ENCODE peak calls at places on chromosomes 16 and 17, in nine cellular contexts. H is esophagus muscularis mucosa, Q is A549, O is adipocyte, L is upper lobe of right lung, J is NT2/D1, X is body of pancreas, C is suprapubic skin, G is heart left ventricle. Y is an unnamed sample. For H3K4me1, the result is how much of the 10 kb centered on the place peaks cover.

GRCh38 chr17:59786213-59786535 is 78.7 kb downstream of the VMP1 start:
- DNase-seq in C (no peak), J (no peak), H (no peak), L (no peak), G (no peak), Q (no peak), X (no peak), O (no peak), Y (no peak)

GRCh38 chr16:70157477-70158260 is 15.9 kb upstream of the CLEC18C start:
- DNase-seq in X (no peak), C (no peak), G (no peak), J (no peak), O (no peak), L (no peak), Q (no peak), H (peak), Y (no peak)

GRCh38 chr16:9092282-9092962 is 978 bp downstream of the HAPSTR1 start:
- DNase-seq in O (peak), C (peak), L (peak), X (peak), H (no peak), J (no peak), G (peak), Q (peak), Y (peak)

GRCh38 chr17:65564793-65565192 is 3.3 kb upstream of the AXIN2 start:
- DNase-seq in O (peak), X (peak), G (no peak), Q (no peak), L (no peak), J (no peak), C (no peak), H (no peak), Y (no peak)

GRCh38 chr16:10566613-10567012 is 13.8 kb downstream of the EMP2 start:
- DNase-seq in X (no peak), H (no peak), J (no peak), L (no peak), C (no peak), Q (no peak), G (no peak), O (no peak), Y (no peak)

GRCh38 chr16:59259074-59259963 is 525.2 kb upstream of the GOT2 start:
- DNase-seq in J (no peak), Q (no peak), O (no peak), L (no peak), H (no peak), X (no peak), G (no peak), C (no peak), Y (no peak)

GRCh38 chr17:2402517-2402916 is 1.7 kb upstream of the MNT start:
- DNase-seq in C (peak), Q (no peak), L (no peak), O (no peak), G (peak), X (no peak), J (no peak), H (no peak), Y (no peak)

GRCh38 chr17:32536736-32537646 is 50.2 kb downstream of the CDK5R1 start:
- DNase-seq in L (no peak), C (no peak), O (peak), G (no peak), X (no peak), H (no peak), Q (no peak), J (no peak), Y (no peak)

GRCh38 chr17:17706140-17707060 is 25.1 kb downstream of the RAI1 start:
- DNase-seq in C (no peak), H (no peak), L (no peak), Q (no peak), G (no peak), J (no peak), O (peak), X (no peak), Y (no peak)

GRCh38 chr16:88922114-88922825 is 54.7 kb downstream of the CBFA2T3 start:
- DNase-seq in X (peak), O (no peak), Q (peak), C (peak), L (peak), J (no peak), H (peak), G (peak), Y (no peak)

GRCh38 chr17:67833946-67834631 is 8.8 kb downstream of the BPTF start:
- DNase-seq in J (no peak), C (no peak), H (no peak), Q (no peak), X (no peak), L (no peak), G (no peak), O (no peak), Y (no peak)
- H3K4me1 ChIP-seq in J (under half), C (under half), H (half or more), Q (under half), X (under half), L (half or more), G (half or more), O (under half), Y (half or more)

GRCh38 chr17:82269138-82269881 is 4.2 kb downstream of the CSNK1D start:
- DNase-seq in C (no peak), L (peak), O (no peak), J (no peak), Q (no peak), H (no peak), G (no peak), X (no peak), Y (no peak)
- H3K4me1 ChIP-seq in C (half or more), L (half or more), O (half or more), J (under half), Q (half or more), H (half or more), G (half or more), X (half or more), Y (half or more)

DNA sequence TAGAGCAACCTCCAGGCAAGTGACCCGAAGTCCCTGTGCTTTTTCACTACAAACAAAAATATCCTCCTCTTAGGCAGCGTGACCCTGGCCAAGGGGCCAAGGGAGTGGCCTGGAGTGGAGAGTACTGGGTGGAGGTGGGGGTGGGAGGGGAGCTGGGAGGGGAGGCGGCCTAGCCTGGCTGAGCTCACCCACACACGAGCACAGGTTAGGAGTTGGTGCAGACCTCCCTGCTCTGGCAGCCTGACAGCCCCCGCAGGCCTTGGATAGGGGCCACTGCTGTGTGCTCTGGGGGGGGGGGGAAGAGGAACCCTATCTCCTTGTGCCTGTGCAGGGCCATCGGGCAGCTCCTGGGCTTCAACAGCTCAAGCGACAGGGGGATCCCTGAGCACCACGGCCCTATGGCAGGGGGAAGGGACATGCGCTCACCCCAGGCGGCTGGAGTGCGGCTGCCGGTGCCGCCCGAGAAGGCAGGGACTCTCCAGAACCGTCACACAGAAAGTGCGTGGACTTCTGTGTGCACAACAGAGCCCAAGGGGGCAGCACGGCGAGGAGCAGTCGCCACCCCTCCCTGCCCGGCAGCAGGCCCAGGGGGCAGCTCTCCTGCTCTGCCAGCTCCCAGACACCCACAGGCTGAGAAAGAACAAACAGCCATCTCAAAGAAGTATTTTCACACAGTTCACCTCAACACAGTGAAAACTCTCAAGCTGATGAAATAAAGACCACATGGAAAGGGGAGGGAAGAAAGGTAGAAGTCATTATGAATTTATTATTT is 13.3 kb downstream of the SLC16A3 start:
- DNase-seq in O (no peak), Q (no peak), L (no peak), J (no peak), C (peak), H (no peak), G (peak), X (no peak), Y (no peak)
- H3K4me1 ChIP-seq in O (half or more), Q (half or more), L (half or more), J (under half), C (half or more), H (half or more), G (half or more), X (under half), Y (under half)

GRCh38 chr17:81815646-81815985 is 11.7 kb downstream of the GCGR start:
- DNase-seq in H (no peak), Q (no peak), O (no peak), X (no peak), L (no peak), G (no peak), C (no peak), J (no peak), Y (no peak)

GRCh38 chr17:81813861-81814683 is 10.1 kb downstream of the GCGR start:
- DNase-seq in X (no peak), C (no peak), J (no peak), O (no peak), L (no peak), Q (no peak), H (no peak), G (no peak), Y (no peak)

GRCh38 chr17:81813371-81813684 is 9.4 kb downstream of the GCGR start:
- DNase-seq in G (no peak), C (no peak), L (no peak), O (no peak), H (no peak), J (no peak), Q (no peak), X (no peak), Y (no peak)

GRCh38 chr17:81812571-81813370 is 8.8 kb downstream of the GCGR start:
- DNase-seq in G (no peak), O (no peak), J (no peak), H (no peak), X (no peak), C (no peak), L (no peak), Q (no peak), Y (no peak)

GRCh38 chr17:81814748-81815645 is 11.0 kb downstream of the GCGR start:
- DNase-seq in H (no peak), Q (no peak), O (no peak), L (no peak), X (peak), J (no peak), C (no peak), G (no peak), Y (no peak)
- H3K4me1 ChIP-seq in H (under half), Q (under half), O (under half), L (under half), X (under half), J (under half), C (under half), G (under half), Y (under half)

Y was measured in CD4-positive, alpha-beta memory T cell.